ENCODE peak calls at places on chromosomes 4 and X, in seven cellular contexts. V is K562, I is GM12878, N is HCT116, M is HepG2, Y is H1, P is SK-N-SH. Z is an unnamed sample. For H3K36me3, the result is how much of the 10 kb centered on the place peaks cover.

GRCh38 chr4:8123389-8123788 is 35.2 kb downstream of the ABLIM2 start:
- DNase-seq in V (no peak), I (no peak), M (no peak), Y (no peak), P (peak), N (no peak), Z (no peak)

GRCh38 chrX:149849787-149850186 is 31.2 kb upstream of the MAGEA8 start:
- DNase-seq in V (no peak), Y (no peak), M (no peak), I (no peak), N (no peak), P (no peak), Z (no peak)

GRCh38 chrX:21181232-21181853 is 192.9 kb upstream of the CNKSR2 start:
- DNase-seq in P (no peak), V (no peak), N (no peak), M (no peak), Y (no peak), I (no peak), Z (no peak)

GRCh38 chr4:141711211-141711610 is 74.8 kb downstream of the IL15 start:
- DNase-seq in P (no peak), N (no peak), M (no peak), I (no peak), Y (no peak), V (peak), Z (no peak)

GRCh38 chr4:65437102-65437501 is 233.2 kb downstream of the EPHA5 start:
- DNase-seq in V (no peak), N (no peak), Y (no peak), P (no peak), I (no peak), M (no peak), Z (no peak)

GRCh38 chr4:38387348-38387747 is 276.7 kb upstream of the KLF3 start:
- DNase-seq in M (peak), N (no peak), V (peak), P (peak), Y (no peak), I (no peak), Z (no peak)

GRCh38 chrX:153395613-153396319 is 5.4 kb downstream of the PNMA6E start:
- DNase-seq in I (no peak), N (no peak), Y (no peak), M (no peak), P (no peak), V (no peak), Z (no peak)

GRCh38 chr4:163694385-163694784 is 199.9 kb downstream of the TMA16 start:
- DNase-seq in M (no peak), I (no peak), N (no peak), V (no peak), Y (no peak), P (no peak), Z (no peak)

GRCh38 chrX:115460565-115460888 is 100.4 kb upstream of the PLS3 start:
- DNase-seq in I (no peak), N (no peak), V (no peak), Y (no peak), P (no peak), M (no peak), Z (no peak)

GRCh38 chr4:8540072-8540471 is 40.1 kb upstream of the GPR78 start:
- DNase-seq in V (no peak), Y (no peak), P (no peak), N (no peak), M (no peak), I (peak), Z (no peak)

GRCh38 chrX:74277846-74278245 is 26.1 kb upstream of the ZCCHC13 start:
- DNase-seq in P (no peak), I (no peak), N (no peak), M (no peak), Y (no peak), V (peak), Z (no peak)
- H3K36me3 ChIP-seq in P (half or more), I (under half), N (under half), M (under half), Y (half or more), V (half or more), Z (under half)

GRCh38 chr4:153156263-153156662 is 48.0 kb upstream of the TRIM2 start:
- DNase-seq in N (no peak), M (no peak), V (peak), I (no peak), P (no peak), Y (no peak), Z (no peak)
- TF ChIP-seq SIN3A in N (no peak), M (no peak), V (no peak), I (no peak), P (no peak), Y (no peak), Z (no peak)

DNA sequence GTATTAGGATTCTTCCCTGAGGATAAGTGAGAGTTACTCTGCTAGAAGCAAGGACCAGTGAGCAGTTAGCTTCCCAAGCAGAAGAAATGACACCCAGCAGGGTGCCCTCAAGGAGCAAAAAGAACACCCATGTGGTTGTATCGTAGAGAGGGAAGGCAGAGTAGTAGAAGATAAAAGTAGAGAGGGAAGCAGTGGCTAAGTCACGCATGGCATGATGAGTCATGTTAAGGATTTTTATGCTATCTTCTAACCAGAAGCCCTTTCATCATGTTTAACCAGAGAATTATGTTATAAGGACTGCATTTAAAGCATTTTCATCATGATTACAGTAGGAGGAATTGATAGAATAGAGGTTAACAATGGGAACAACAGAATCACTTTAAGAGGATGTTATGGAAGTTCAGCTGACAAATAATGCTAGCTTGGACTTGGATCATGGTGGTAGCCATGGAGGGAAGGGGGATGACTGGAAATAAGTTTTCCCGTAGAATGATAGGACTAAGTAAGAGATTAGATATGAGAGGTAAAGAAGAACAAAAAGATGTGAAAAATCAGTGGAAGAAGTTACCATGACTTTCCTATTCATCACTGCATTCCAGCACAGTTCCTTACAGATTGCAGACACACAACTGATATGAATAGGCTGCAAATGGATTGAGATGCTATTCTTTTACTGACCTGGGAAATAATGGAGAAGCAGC is 383.5 kb upstream of the INTU start:
- DNase-seq in P (no peak), V (peak), Y (no peak), N (no peak), M (no peak), I (no peak), Z (no peak)
- H3K36me3 ChIP-seq in P (under half), V (under half), Y (under half), N (under half), M (under half), I (under half), Z (under half)

DNA sequence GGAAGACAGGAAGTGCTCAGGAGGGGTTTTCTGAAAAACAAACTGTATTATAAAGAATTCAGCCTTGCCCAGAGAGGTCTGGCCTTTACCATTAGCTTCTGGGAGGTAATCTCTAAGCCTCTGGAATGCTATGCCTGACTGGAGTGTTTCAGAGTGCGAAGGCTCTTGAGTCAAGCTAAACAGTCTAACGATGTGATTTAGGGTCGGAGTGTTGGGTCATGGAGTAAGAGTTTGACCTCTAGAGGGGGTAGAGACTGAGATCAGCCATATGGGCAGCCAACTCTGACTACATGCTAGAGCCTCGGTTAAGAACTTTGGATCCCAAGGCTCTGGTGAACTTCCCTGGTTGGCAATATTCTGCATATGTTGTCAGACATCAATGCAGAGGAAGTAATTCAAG is 15.0 kb downstream of the BOD1L1 start:
- DNase-seq in N (no peak), V (no peak), Y (no peak), P (no peak), I (no peak), M (no peak), Z (no peak)
- TF ChIP-seq SIN3A in N (no peak), V (no peak), Y (no peak), P (no peak), I (no peak), M (no peak), Z (no peak)